ENCODE peak calls at places on chromosome 2, in four cellular contexts. H is GM12878, F is HepG2, I is K562. P is an unnamed sample.

GRCh38 chr2:206040525-206040924 is 45.4 kb downstream of the INO80D start:
- DNase-seq in H (no peak), I (no peak), F (no peak), P (no peak)

GRCh38 chr2:65344689-65345088 is 87.7 kb downstream of the SPRED2 start:
- DNase-seq in H (no peak), I (no peak), F (no peak), P (no peak)

GRCh38 chr2:136361521-136361920 is 243.6 kb upstream of the CXCR4 start:
- DNase-seq in I (no peak), F (no peak), H (no peak), P (no peak)

GRCh38 chr2:240793313-240794177 is 26.5 kb downstream of the KIF1A start:
- DNase-seq in I (no peak), F (no peak), H (no peak), P (no peak)

GRCh38 chr2:210606001-210606400 is 49.6 kb downstream of the CPS1 start:
- DNase-seq in H (no peak), I (no peak), F (no peak), P (no peak)

GRCh38 chr2:242034996-242035814 is 165.7 kb downstream of the RTP5 start:
- DNase-seq in H (no peak), F (no peak), I (no peak), P (no peak)

GRCh38 chr2:128734521-128735295 is 416.0 kb upstream of the HS6ST1 start:
- DNase-seq in H (no peak), I (no peak), F (no peak), P (peak)

GRCh38 chr2:18845854-18846253 is 256.5 kb upstream of the NT5C1B start:
- DNase-seq in F (no peak), H (no peak), I (no peak), P (no peak)

GRCh38 chr2:165083326-165083725 is 120.5 kb downstream of the SCN3A start:
- DNase-seq in F (no peak), I (no peak), H (no peak), P (no peak)

GRCh38 chr2:46954951-46955571 is 39.5 kb upstream of the MCFD2 start:
- DNase-seq in F (peak), I (peak), H (no peak), P (peak)

GRCh38 chr2:241441492-241441891 is 66.9 kb downstream of the STK25 start:
- DNase-seq in I (no peak), F (no peak), H (no peak), P (no peak)

GRCh38 chr2:129812071-129812470 is 167.4 kb upstream of the RAB6C start:
- DNase-seq in F (peak), I (no peak), H (peak), P (no peak)

DNA sequence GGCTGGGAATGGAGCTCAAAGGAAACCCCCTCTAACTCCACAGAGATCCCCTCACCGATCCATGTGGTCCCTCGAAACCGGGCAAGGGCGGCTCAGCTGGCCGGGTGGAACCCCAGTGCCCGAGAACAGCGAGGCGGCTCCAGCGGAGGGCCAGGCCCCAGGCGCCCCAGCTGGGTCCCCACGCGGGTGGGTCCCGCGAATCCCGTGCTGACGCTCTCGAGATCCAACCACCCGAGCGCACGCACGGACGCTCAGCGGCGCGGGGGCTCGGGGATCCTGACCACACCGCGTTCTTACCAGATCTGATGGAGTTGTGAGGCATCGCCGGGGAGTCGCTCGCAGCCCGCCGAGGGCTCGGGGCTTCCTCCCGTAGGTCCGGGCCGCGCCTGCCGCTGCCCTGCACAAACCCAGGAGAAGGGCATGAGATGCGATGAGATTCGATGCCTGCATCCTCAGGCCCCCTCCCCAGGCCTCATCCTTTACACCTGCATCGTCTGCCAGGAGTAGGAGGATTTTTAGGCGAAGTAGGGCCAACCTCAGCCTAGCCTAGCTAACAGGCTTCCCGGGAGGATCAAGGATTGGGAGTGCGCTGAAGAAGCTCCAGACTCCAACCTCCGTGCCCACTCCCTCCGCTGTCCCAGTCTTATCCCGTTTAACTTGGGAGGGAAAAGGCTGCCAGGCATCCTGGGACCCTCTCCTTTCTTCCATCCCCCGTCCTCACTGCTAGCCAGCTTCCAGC is 479 bp downstream of the PAX8 start:
- DNase-seq in I (no peak), H (no peak), F (no peak), P (no peak)
- TF ChIP-seq EZH2 in I (no peak), H (no peak), F (no peak), P (no peak)

GRCh38 chr2:226839960-226840359 is 4.1 kb downstream of the RHBDD1 start:
- DNase-seq in H (no peak), F (no peak), I (no peak), P (no peak)
- TF ChIP-seq MYC in H (no peak), F (no peak), I (no peak), P (no peak)

GRCh38 chr2:176105078-176105726 is 1.9 kb upstream of the HOXD11 start:
- DNase-seq in H (no peak), I (no peak), F (no peak), P (no peak)
- TF ChIP-seq EZH2 in H (no peak), I (no peak), F (no peak), P (no peak)

GRCh38 chr2:36912692-36913091 is 53.6 kb downstream of the STRN start:
- DNase-seq in I (no peak), F (no peak), H (no peak), P (no peak)
- TF ChIP-seq MYC in I (no peak), F (no peak), H (no peak), P (no peak)

P was measured in endothelial cell of umbilical vein.